ENCODE peak calls at places on chromosomes 4 and X, in four cellular contexts. L, U, F and P are unnamed samples.

GRCh38 chr4:122663814-122664610 is 43.1 kb upstream of the IL21 start:
- DNase-seq in L (no peak), U (no peak), F (no peak), P (no peak)

GRCh38 chrX:23554304-23554703 is 113.0 kb upstream of the PRDX4 start:
- DNase-seq in L (no peak), U (no peak), F (peak), P (no peak)

GRCh38 chrX:119618439-119618838 is 12.2 kb upstream of the NKRF start:
- DNase-seq in L (no peak), U (no peak), F (no peak), P (no peak)

GRCh38 chr4:95151255-95151654 is 393.5 kb downstream of the BMPR1B start:
- DNase-seq in L (no peak), U (no peak), F (no peak), P (no peak)

GRCh38 chrX:10045327-10046000 is 78.3 kb downstream of the CLDN34 start:
- DNase-seq in L (peak), U (peak), F (no peak), P (no peak)

GRCh38 chrX:23752740-23753435 is 9.8 kb upstream of the ACOT9 start:
- DNase-seq in L (no peak), U (no peak), F (no peak), P (no peak)

GRCh38 chr4:1901127-1901526 is 29.9 kb downstream of the NSD2 start:
- DNase-seq in L (no peak), U (no peak), F (no peak), P (no peak)

GRCh38 chrX:11480626-11481025 is 185.1 kb downstream of the ARHGAP6 start:
- DNase-seq in L (no peak), U (no peak), F (no peak), P (no peak)

GRCh38 chrX:130144509-130144908 is 21.1 kb downstream of the AIFM1 start:
- DNase-seq in L (no peak), U (no peak), F (no peak), P (no peak)

GRCh38 chr4:48954314-48954713 is 31.8 kb upstream of the CWH43 start:
- DNase-seq in L (no peak), U (no peak), F (no peak), P (no peak)
- H3K4me3 ChIP-seq in L (no peak), U (no peak), F (no peak), P (no peak)

GRCh38 chr4:4945021-4945420 is 74.2 kb downstream of the CYTL1 start:
- DNase-seq in L (no peak), U (no peak), F (no peak), P (no peak)

GRCh38 chr4:4948370-4948769 is 70.9 kb downstream of the CYTL1 start:
- DNase-seq in L (no peak), U (no peak), F (no peak), P (no peak)

GRCh38 chr4:4946416-4946815 is 72.8 kb downstream of the CYTL1 start:
- DNase-seq in L (no peak), U (no peak), F (no peak), P (no peak)

GRCh38 chr4:4950891-4951290 is 68.4 kb downstream of the CYTL1 start:
- DNase-seq in L (no peak), U (no peak), F (no peak), P (peak)

GRCh38 chr4:4947721-4948120 is 71.5 kb downstream of the CYTL1 start:
- DNase-seq in L (no peak), U (no peak), F (no peak), P (no peak)
- H3K27ac ChIP-seq in L (no peak), U (no peak), F (no peak), P (no peak)

GRCh38 chr4:128519163-128519810 is 231.7 kb upstream of the PGRMC2 start:
- DNase-seq in L (peak), U (no peak), F (no peak), P (no peak)
- H3K4me3 ChIP-seq in L (no peak), U (no peak), F (no peak), P (no peak)

DNA sequence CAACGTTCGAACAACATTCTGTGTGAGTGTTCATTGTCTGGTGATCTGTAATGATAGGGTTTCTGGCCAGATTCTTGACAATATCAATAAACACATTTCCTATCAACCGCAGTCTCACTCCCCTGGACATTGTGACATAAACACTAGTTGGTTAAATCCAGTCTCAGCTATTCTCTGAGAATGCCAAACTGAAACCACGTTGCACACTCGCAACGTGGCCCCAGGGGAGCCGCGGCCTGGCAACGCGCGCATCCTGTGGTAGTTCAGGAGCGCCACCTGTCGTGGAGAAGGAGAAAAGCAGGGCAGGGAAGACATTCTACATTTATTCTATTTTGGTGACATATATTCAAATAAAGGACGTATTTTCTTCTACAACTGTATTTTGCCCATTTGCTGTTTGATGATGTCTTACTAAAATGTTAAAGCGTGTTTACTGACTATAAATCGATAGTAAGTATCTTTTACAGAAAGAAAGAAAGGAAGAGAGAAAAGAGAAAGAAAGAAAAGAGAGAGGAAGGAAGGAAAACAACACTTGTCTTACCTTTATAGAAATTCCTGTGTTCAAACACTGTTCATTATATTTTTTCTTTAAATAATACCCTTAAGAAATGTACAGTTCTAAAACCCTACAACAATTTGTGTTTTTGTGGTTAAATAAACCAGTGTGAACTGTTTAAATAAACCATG is 738.3 kb upstream of the FRG1 start:
- DNase-seq in L (peak), U (peak), F (peak), P (no peak)
- H3K27ac ChIP-seq in L (no peak), U (no peak), F (no peak), P (no peak)

GRCh38 chr4:6962211-6963041 is 52.8 kb downstream of the TBC1D14 start:
- DNase-seq in L (no peak), U (no peak), F (no peak), P (no peak)

GRCh38 chr4:6965329-6965728 is 55.7 kb downstream of the TBC1D14 start:
- DNase-seq in L (no peak), U (peak), F (no peak), P (no peak)

GRCh38 chr4:6960628-6961027 is 51.0 kb downstream of the TBC1D14 start:
- DNase-seq in L (no peak), U (no peak), F (no peak), P (no peak)

GRCh38 chr4:6961496-6962210 is 52.0 kb downstream of the TBC1D14 start:
- DNase-seq in L (no peak), U (no peak), F (no peak), P (no peak)

GRCh38 chr4:6963139-6963611 is 53.5 kb downstream of the TBC1D14 start:
- DNase-seq in L (no peak), U (no peak), F (no peak), P (no peak)
- H3K4me3 ChIP-seq in L (no peak), U (no peak), F (no peak), P (no peak)

GRCh38 chr4:79852305-79852730 is 220.7 kb downstream of the ANTXR2 start:
- DNase-seq in L (peak), U (peak), F (peak), P (no peak)
- H3K27ac ChIP-seq in L (no peak), U (no peak), F (no peak), P (no peak)

DNA sequence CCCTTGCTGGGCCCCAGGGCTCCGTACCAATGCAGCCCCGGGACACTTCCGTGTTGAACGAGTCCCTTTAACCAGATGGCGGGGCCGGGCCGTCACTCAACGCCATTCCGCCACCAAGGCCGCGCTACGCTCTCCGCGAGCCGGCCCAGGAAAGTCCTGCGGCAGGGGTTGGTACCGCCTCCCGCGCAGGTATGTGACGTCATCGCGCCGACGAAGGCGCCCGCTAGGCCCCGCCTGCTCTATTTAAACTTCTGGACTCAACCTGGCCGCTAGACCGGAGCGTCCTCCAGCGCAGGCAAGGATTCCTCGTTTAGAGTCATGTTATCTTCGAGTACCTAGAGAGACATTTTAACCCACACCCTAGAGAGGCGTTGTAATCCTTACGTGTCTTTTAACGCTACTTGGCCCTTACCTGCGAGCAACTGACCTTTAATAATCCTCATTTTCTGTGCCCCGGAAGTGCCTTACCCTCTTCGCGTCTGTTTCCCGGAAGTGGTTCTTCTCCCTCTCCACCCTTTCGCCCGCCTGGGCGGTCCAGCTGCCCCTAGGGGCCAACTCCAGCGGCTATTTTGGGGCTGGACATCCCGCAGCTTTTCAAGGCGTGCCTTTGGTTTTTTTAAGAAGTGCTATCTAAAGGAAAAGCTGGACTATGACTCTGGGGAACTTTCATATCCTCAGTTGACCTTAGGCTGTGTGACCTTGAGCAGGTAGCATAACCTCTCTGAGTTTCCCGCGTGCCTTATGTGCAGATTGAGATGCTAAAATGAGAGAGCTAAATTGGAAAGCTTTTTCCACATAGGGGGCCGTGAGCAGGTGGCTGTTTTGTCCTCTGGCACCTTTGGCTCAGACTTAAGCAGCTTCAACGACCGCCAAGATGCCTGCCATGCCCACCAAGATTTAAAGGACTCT is at the start of gene PNPLA4:
- DNase-seq in L (peak), U (peak), F (peak), P (peak)
- H3K4me3 ChIP-seq in L (peak), U (peak), F (peak), P (peak)

DNA sequence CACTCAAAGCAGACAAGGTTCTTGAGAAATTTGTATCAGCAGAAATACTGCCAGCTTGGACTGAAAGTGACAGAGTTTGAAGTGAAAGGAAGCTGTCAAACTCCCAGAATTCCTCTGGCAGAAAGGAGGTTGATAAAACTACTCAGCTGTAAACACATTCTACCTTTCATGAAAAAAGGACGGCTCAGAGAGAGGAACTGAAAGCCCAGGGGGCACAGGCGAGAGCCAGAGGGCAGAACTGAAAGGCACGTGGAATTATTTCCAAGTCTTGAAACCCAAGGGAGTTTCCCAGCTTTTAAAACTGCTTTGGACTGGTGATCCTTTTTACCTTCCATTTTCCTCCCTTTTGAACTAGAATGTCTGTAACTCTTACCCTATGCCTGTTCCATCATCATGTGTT is 14.5 kb upstream of the MED14 start:
- DNase-seq in L (no peak), U (no peak), F (no peak), P (no peak)
- H3K27ac ChIP-seq in L (peak), U (peak), F (no peak), P (no peak)

GRCh38 chr4:158209825-158210807 is at the start of gene TMEM144:
- DNase-seq in L (peak), U (peak), F (peak), P (peak)

GRCh38 chr4:158208931-158209640 is 1.2 kb upstream of the TMEM144 start:
- DNase-seq in L (no peak), U (no peak), F (peak), P (no peak)

DNA sequence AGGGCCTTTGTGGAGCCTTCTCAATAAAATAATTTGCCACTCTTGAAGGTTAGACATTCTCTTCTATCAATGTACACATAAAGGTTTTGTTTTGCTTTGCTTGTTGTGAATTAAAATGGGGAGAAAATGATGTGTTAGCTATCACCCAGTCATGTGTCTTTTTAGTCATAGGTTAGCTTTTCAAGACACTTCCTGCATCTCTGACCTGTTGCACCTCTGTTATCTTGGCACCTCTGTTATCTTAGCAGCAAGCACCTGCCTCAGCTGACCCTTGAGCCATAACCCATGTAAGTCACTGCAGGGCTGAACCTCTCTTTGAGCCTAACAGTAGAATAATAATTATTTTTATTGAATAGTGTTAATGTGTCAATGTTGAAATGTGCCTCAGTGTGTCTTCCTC is 1.0 kb downstream of the TMEM144 start:
- DNase-seq in L (no peak), U (no peak), F (no peak), P (no peak)
- H3K4me3 ChIP-seq in L (peak), U (peak), F (peak), P (peak)